ENCODE peak calls at places on chromosome 13, in ten cellular contexts. X, Q, C, L, F, R, G, S, U and A are unnamed samples.

GRCh38 chr13:113602291-113602970 is 17.9 kb downstream of the TFDP1 start:
- DNase-seq in X (no peak), Q (no peak), C (no peak), L (no peak), F (no peak), R (no peak), G (no peak), S (no peak), U (no peak), A (no peak)

GRCh38 chr13:61156753-61157152 is 258.9 kb downstream of the PCDH20 start:
- DNase-seq in X (no peak), Q (no peak), C (no peak), L (no peak), F (no peak), R (no peak), G (no peak), S (no peak), U (no peak), A (no peak)

GRCh38 chr13:109205315-109205714 is 575.9 kb downstream of the MYO16 start:
- DNase-seq in X (no peak), Q (no peak), C (no peak), L (no peak), F (no peak), R (no peak), G (no peak), S (no peak), U (no peak), A (no peak)

GRCh38 chr13:37029617-37030016 is 29.0 kb downstream of the EXOSC8 start:
- DNase-seq in X (no peak), Q (no peak), C (no peak), L (no peak), F (no peak), R (no peak), G (no peak), S (no peak), U (no peak), A (peak; percentile 3)

GRCh38 chr13:113971471-113972231 is 2.2 kb downstream of the C13orf46 start:
- DNase-seq in X (no peak), Q (no peak), C (no peak), L (no peak), F (no peak), R (no peak), G (no peak), S (no peak), U (no peak), A (no peak)

GRCh38 chr13:48078251-48078656 is 16.6 kb downstream of the MED4 start:
- DNase-seq in X (peak; percentile 27), Q (no peak), C (no peak), L (no peak), F (no peak), R (no peak), G (peak; percentile 38), S (no peak), U (no peak), A (no peak)

GRCh38 chr13:21686761-21687391 is 16.0 kb downstream of the FGF9 start:
- DNase-seq in X (no peak), Q (no peak), C (no peak), L (no peak), F (no peak), R (no peak), G (peak; percentile 43), S (no peak), U (no peak), A (no peak)

GRCh38 chr13:109144693-109145437 is 515.5 kb downstream of the MYO16 start:
- DNase-seq in X (no peak), Q (no peak), C (no peak), L (no peak), F (no peak), R (no peak), G (no peak), S (no peak), U (no peak), A (no peak)

GRCh38 chr13:43663474-43664090 is 123.2 kb downstream of the ENOX1 start:
- DNase-seq in X (no peak), Q (no peak), C (no peak), L (no peak), F (no peak), R (no peak), G (no peak), S (no peak), U (no peak), A (no peak)

GRCh38 chr13:32229443-32229842 is 85.7 kb downstream of the ZAR1L start:
- DNase-seq in X (no peak), Q (no peak), C (no peak), L (no peak), F (no peak), R (no peak), G (no peak), S (no peak), U (no peak), A (no peak)

GRCh38 chr13:20546559-20546958 is 20.4 kb upstream of the IFT88 start:
- DNase-seq in X (no peak), Q (no peak), C (no peak), L (no peak), F (no peak), R (no peak), G (no peak), S (no peak), U (no peak), A (no peak)

GRCh38 chr13:99215466-99215865 is 14.8 kb downstream of the UBAC2 start:
- DNase-seq in X (peak; percentile 62), Q (peak; percentile 29), C (peak; percentile 28), L (peak; percentile 69), F (peak; percentile 58), R (no peak), G (no peak), S (peak; percentile 82), U (peak; percentile 61), A (no peak)

GRCh38 chr13:113138792-113139551 is 16.4 kb downstream of the F10 start:
- DNase-seq in X (no peak), Q (no peak), C (no peak), L (no peak), F (no peak), R (no peak), G (no peak), S (no peak), U (no peak), A (no peak)

GRCh38 chr13:73467103-73467502 is 408.3 kb downstream of the KLF5 start:
- DNase-seq in X (no peak), Q (no peak), C (no peak), L (no peak), F (no peak), R (no peak), G (no peak), S (no peak), U (no peak), A (no peak)

GRCh38 chr13:48161530-48162179 is 66.8 kb upstream of the MED4 start:
- DNase-seq in X (no peak), Q (no peak), C (no peak), L (no peak), F (no peak), R (no peak), G (no peak), S (no peak), U (no peak), A (no peak)

GRCh38 chr13:40116008-40116407 is 460.5 kb downstream of the COG6 start:
- DNase-seq in X (peak; percentile 33), Q (no peak), C (no peak), L (peak; percentile 35), F (no peak), R (no peak), G (no peak), S (peak; percentile 37), U (peak; percentile 28), A (peak; percentile 68)

GRCh38 chr13:30121244-30121643 is 186.1 kb downstream of the KATNAL1 start:
- DNase-seq in X (no peak), Q (no peak), C (no peak), L (no peak), F (no peak), R (no peak), G (no peak), S (no peak), U (no peak), A (no peak)

GRCh38 chr13:48334534-48335127 is 31.1 kb downstream of the RB1 start:
- DNase-seq in X (no peak), Q (no peak), C (no peak), L (no peak), F (no peak), R (no peak), G (peak; percentile 33), S (peak; percentile 41), U (no peak), A (peak; percentile 16)

GRCh38 chr13:111577956-111578595 is 257.6 kb downstream of the TEX29 start:
- DNase-seq in X (no peak), Q (no peak), C (no peak), L (no peak), F (no peak), R (no peak), G (no peak), S (no peak), U (no peak), A (no peak)

GRCh38 chr13:65461590-65461989 is 1768.5 kb downstream of the PCDH9 start:
- DNase-seq in X (no peak), Q (no peak), C (no peak), L (no peak), F (no peak), R (no peak), G (no peak), S (no peak), U (no peak), A (no peak)

GRCh38 chr13:107765724-107766436 is 449.5 kb downstream of the LIG4 start:
- DNase-seq in X (no peak), Q (no peak), C (no peak), L (no peak), F (no peak), R (no peak), G (no peak), S (no peak), U (no peak), A (no peak)

GRCh38 chr13:112764864-112765561 is 75.2 kb downstream of the ATP11A start:
- DNase-seq in X (no peak), Q (no peak), C (no peak), L (no peak), F (no peak), R (no peak), G (no peak), S (no peak), U (no peak), A (no peak)

GRCh38 chr13:97221491-97221890 is 642 bp upstream of the MBNL2 start:
- DNase-seq in X (no peak), Q (no peak), C (no peak), L (no peak), F (no peak), R (no peak), G (no peak), S (no peak), U (no peak), A (no peak)

GRCh38 chr13:51270606-51271005 is 48.4 kb downstream of the FAM124A start:
- DNase-seq in X (no peak), Q (no peak), C (no peak), L (no peak), F (no peak), R (no peak), G (no peak), S (no peak), U (no peak), A (no peak)

GRCh38 chr13:27619093-27619705 is 1.1 kb downstream of the LNX2 start:
- DNase-seq in X (no peak), Q (no peak), C (no peak), L (no peak), F (no peak), R (no peak), G (no peak), S (no peak), U (no peak), A (no peak)

GRCh38 chr13:27176772-27177171 is 5.2 kb upstream of the USP12 start:
- DNase-seq in X (no peak), Q (no peak), C (no peak), L (no peak), F (no peak), R (no peak), G (peak; percentile 38), S (no peak), U (no peak), A (no peak)

GRCh38 chr13:43783820-43784219 is 3.0 kb downstream of the ENOX1 start:
- DNase-seq in X (no peak), Q (no peak), C (no peak), L (no peak), F (no peak), R (no peak), G (peak; percentile 30), S (no peak), U (no peak), A (no peak)

GRCh38 chr13:96041326-96042092 is 11.7 kb downstream of the UGGT2 start:
- DNase-seq in X (no peak), Q (no peak), C (no peak), L (no peak), F (no peak), R (no peak), G (no peak), S (no peak), U (no peak), A (no peak)